ENCODE peak calls at places on chromosomes 3 and 15, in eight cellular contexts. N, P, S, D, F, W, X and T are unnamed samples.

GRCh38 chr3:120344349-120344748 is 4.8 kb downstream of the LRRC58 start:
- DNase-seq in F (no peak), X (no peak), N (no peak), W (no peak), D (no peak), S (no peak), P (no peak), T (no peak)

GRCh38 chr3:195385526-195385925 is 57.3 kb downstream of the ACAP2 start:
- DNase-seq in D (no peak), F (peak), P (no peak), S (no peak), N (no peak), X (no peak), W (no peak), T (no peak)

GRCh38 chr3:169305460-169305859 is 358.1 kb downstream of the MECOM start:
- DNase-seq in D (no peak), X (no peak), S (no peak), P (no peak), F (no peak), N (no peak), W (no peak), T (no peak)

GRCh38 chr3:151037746-151038145 is 47.7 kb upstream of the MED12L start:
- DNase-seq in W (no peak), X (no peak), D (peak), S (no peak), P (no peak), F (peak), N (no peak), T (no peak)

GRCh38 chr3:39267631-39268553 is 11.9 kb downstream of the CX3CR1 start:
- DNase-seq in W (no peak), P (peak), X (no peak), F (no peak), D (no peak), S (peak), N (no peak), T (peak)

GRCh38 chr3:13073042-13073906 is at the start of gene IQSEC1:
- DNase-seq in X (peak), N (peak), P (peak), F (no peak), S (peak), W (no peak), D (peak), T (peak)

GRCh38 chr3:63051920-63052319 is 176.7 kb upstream of the CADPS start:
- DNase-seq in N (no peak), D (no peak), X (no peak), W (no peak), F (no peak), P (no peak), S (no peak), T (no peak)

GRCh38 chr15:75416584-75416983 is 34.9 kb downstream of the SIN3A start:
- DNase-seq in P (no peak), S (no peak), X (no peak), D (no peak), F (no peak), N (no peak), W (no peak), T (no peak)